ENCODE peak calls at places on chromosome 14, in six cellular contexts. Q is esophagus squamous epithelium, R is HCT116, Z is cardiac muscle cell, G is fibroblast of lung, H is stomach. I is an unnamed sample.

GRCh38 chr14:23068792-23069412 is 11.6 kb upstream of the CDH24 start:
- DNase-seq in Z (peak; percentile 91), G (peak; percentile 95), H (peak; percentile 84), Q (no peak), R (peak; percentile 88), I (peak; percentile 79)

GRCh38 chr14:103555559-103556337 is 6.7 kb downstream of the BAG5 start:
- DNase-seq in G (no peak), Q (no peak), R (no peak), H (no peak), Z (peak; percentile 28), I (no peak)

GRCh38 chr14:92513204-92513965 is at the start of gene RIN3:
- DNase-seq in Z (peak; percentile 69), R (no peak), H (no peak), G (peak; percentile 62), Q (peak; percentile 16), I (peak; percentile 74)

GRCh38 chr14:37436519-37436918 is 158.5 kb downstream of the FOXA1 start:
- DNase-seq in R (no peak), G (no peak), Q (no peak), Z (no peak), H (no peak), I (no peak)

GRCh38 chr14:90814806-90815566 is 1.2 kb downstream of the TTC7B start:
- DNase-seq in G (no peak), Z (no peak), Q (no peak), R (no peak), H (no peak), I (peak; percentile 89)

GRCh38 chr14:37246427-37246829 is 48.7 kb downstream of the MIPOL1 start:
- DNase-seq in Z (peak; percentile 53), H (no peak), G (peak; percentile 77), Q (no peak), R (peak; percentile 39), I (no peak)

GRCh38 chr14:92610849-92611271 is 97.3 kb downstream of the RIN3 start:
- DNase-seq in H (no peak), R (no peak), Q (no peak), G (no peak), Z (no peak), I (no peak)

GRCh38 chr14:104106471-104106991 is 21.0 kb downstream of the ASPG start:
- DNase-seq in Z (no peak), Q (no peak), H (no peak), R (no peak), G (no peak), I (peak; percentile 47)

GRCh38 chr14:91919814-91920213 is 27.7 kb downstream of the FBLN5 start:
- DNase-seq in Q (no peak), G (peak; percentile 27), Z (no peak), H (no peak), R (no peak), I (no peak)

GRCh38 chr14:68792830-68793733 is at the start of gene ZFP36L1:
- DNase-seq in R (peak; percentile 95), H (peak; percentile 92), G (peak; percentile 99), Z (peak; percentile 92), Q (peak; percentile 87), I (peak; percentile 97)

GRCh38 chr14:70845601-70846000 is 36.3 kb upstream of the MAP3K9 start:
- DNase-seq in H (no peak), G (no peak), R (no peak), Q (no peak), Z (no peak), I (no peak)

GRCh38 chr14:50961606-50962259 is 17.4 kb upstream of the PYGL start:
- DNase-seq in R (no peak), H (no peak), Q (no peak), G (peak; percentile 98), Z (no peak), I (no peak)

GRCh38 chr14:104175811-104176210 is 37.4 kb downstream of the KIF26A start:
- DNase-seq in H (no peak), Z (no peak), G (no peak), R (no peak), Q (no peak), I (no peak)

GRCh38 chr14:28651148-28651547 is 115.4 kb upstream of the FOXG1 start:
- DNase-seq in H (no peak), Z (no peak), R (no peak), Q (no peak), G (peak; percentile 49), I (no peak)

GRCh38 chr14:59394268-59394667 is 70.9 kb downstream of the GPR135 start:
- DNase-seq in R (no peak), H (no peak), Z (no peak), G (no peak), Q (no peak), I (no peak)

GRCh38 chr14:105430042-105430441 is 10.4 kb downstream of the MTA1 start:
- DNase-seq in G (no peak), R (no peak), Z (no peak), Q (no peak), H (no peak), I (no peak)
- H3K27ac ChIP-seq in G (no peak overlapping the region), R (peak overlapping the region; percentile 36), Z (no peak overlapping the region), Q (peak overlapping the region; percentile 50), H (no peak overlapping the region), I (no peak overlapping the region)

GRCh38 chr14:24679248-24680085 is 45.5 kb upstream of the GZMB start:
- DNase-seq in G (no peak), Z (no peak), Q (no peak), R (no peak), H (no peak), I (no peak)
- TF ChIP-seq CTCF in G (no peak), Z (no peak), Q (no peak), R (no peak), H (no peak), I (peak; percentile 3)

GRCh38 chr14:35078082-35078481 is 32.0 kb downstream of the FAM177A1 start:
- DNase-seq in Q (no peak), H (no peak), G (no peak), R (no peak), Z (no peak), I (peak; percentile 65)

GRCh38 chr14:35085441-35085840 is 36.3 kb downstream of the PPP2R3C start:
- DNase-seq in G (no peak), Z (no peak), H (no peak), Q (no peak), R (no peak), I (no peak)

GRCh38 chr14:35088514-35088913 is 33.3 kb downstream of the PPP2R3C start:
- DNase-seq in H (no peak), R (no peak), Z (no peak), Q (no peak), G (no peak), I (no peak)

GRCh38 chr14:35079742-35080141 is 33.7 kb downstream of the FAM177A1 start:
- DNase-seq in R (no peak), H (no peak), Q (no peak), G (no peak), Z (no peak), I (no peak)

GRCh38 chr14:35083530-35084150 is 37.6 kb downstream of the FAM177A1 start:
- DNase-seq in H (no peak), G (no peak), Q (no peak), R (no peak), Z (no peak), I (no peak)
- H3K36me3 ChIP-seq in H (peaks cover 98% of the 10 kb centered on the region), G (peaks cover 2% of the 10 kb centered on the region), Q (peaks cover 98% of the 10 kb centered on the region), R (peaks cover 4% of the 10 kb centered on the region), Z (peaks cover 45% of the 10 kb centered on the region), I (peaks cover 52% of the 10 kb centered on the region)

DNA sequence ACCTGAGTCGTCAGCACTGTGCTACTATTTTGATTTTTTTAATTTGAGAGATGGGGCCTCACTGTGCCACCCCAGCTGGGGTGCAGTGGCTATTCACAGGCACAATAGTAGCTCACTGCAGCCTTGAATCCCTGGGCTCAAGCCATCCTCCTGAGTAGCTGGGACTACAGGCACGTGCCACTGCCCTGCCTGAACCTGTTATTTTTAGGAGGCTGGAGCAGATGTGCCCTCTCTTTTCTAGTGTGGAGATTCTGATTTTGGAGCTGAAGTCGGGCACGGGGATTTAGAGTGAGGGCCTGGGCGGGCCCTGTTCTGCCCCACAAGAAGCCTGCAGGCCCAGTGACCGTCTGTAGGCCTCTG is 17.3 kb downstream of the SLC25A47 start:
- DNase-seq in H (no peak), G (no peak), R (no peak), Q (no peak), Z (no peak), I (peak; percentile 30)
- H3K27ac ChIP-seq in H (peak overlapping the region; percentile 56), G (no peak overlapping the region), R (no peak overlapping the region), Q (peak overlapping the region; percentile 68), Z (no peak overlapping the region), I (peak overlapping the region; percentile 5)

DNA sequence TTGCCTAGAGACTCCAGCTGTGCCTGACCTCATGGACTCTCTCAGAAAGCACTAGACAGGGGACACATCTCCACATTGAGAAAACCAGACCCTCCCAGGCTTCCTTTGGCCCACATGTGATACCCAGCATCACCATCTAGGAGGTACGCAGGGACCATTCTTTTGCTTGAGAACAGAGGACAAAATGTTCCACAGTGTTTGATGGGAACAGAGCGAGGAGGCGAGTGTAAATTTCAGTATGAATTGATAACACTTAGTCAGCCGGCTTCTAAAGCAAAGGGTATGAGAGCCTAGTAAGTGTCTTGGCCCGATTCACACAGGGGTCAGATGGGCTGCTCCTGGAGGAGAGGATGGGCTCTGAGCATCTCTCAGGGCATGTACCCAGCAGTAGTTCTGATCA is 1052.4 kb downstream of the BCL11B start:
- DNase-seq in H (no peak), Z (no peak), Q (no peak), R (no peak), G (no peak), I (no peak)
- TF ChIP-seq CTCF in H (no peak), Z (no peak), Q (no peak), R (no peak), G (no peak), I (no peak)

GRCh38 chr14:67782090-67782489 is 34.3 kb downstream of the ZFYVE26 start:
- DNase-seq in H (no peak), Q (no peak), R (no peak), G (no peak), Z (no peak), I (no peak)
- H3K36me3 ChIP-seq in H (peaks cover 100% of the 10 kb centered on the region), Q (peaks cover 100% of the 10 kb centered on the region), R (peaks cover 15% of the 10 kb centered on the region), G (peaks cover 16% of the 10 kb centered on the region), Z (peaks cover 79% of the 10 kb centered on the region), I (peaks cover 58% of the 10 kb centered on the region)

DNA sequence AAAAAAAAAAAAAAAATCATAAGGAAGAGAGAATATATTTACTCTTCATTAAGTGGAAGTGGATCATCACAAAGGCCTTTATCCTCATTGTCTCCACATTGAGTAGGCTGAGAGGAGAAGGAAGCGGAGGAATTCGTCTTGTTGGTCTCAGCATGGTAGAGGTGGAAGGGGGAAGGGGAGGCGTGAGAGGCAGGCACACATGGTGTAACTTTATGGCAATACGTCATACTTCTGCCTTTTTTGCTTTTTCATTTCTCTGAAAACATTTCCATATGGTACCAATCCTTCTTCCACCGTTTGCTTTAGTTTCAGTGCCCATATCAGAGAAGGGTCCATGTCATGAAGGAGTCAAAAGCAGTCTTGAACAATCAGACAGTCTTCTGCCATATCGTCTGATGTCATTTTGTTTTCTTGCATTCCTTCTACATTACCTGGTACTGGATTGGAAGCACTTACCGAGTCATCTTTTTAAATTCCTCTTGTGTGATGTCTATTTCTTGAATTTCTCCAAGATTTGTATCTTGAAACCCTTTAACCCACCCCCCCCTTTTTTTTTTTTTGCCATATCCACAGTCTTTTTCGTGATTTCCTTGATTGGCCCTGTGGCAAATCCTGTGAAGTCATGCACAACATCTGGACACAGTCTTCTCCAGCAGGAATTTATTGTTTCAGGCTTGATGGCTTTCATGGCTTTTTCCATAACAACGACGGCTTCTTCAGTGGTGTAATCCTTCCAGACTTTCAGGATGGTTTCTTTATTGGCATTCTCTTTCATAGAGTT is 8.9 kb downstream of the FUT8 start:
- DNase-seq in R (no peak), G (no peak), H (no peak), Q (no peak), Z (no peak), I (no peak)
- H3K27ac ChIP-seq in R (no peak overlapping the region), G (peak overlapping the region; percentile 22), H (no peak overlapping the region), Q (no peak overlapping the region), Z (no peak overlapping the region), I (no peak overlapping the region)

I was measured in right lobe of liver.